ENCODE peak calls at places on chromosomes 5 and 9, in five cellular contexts. One of them, this sample, is unnamed.

GRCh38 chr9:92094655-92095054 is 20.6 kb downstream of the SPTLC1 start:
- DNase-seq in neural progenitor cell: no peak
- DNase-seq in GM23338: peak
- DNase-seq in hepatocyte: no peak
- DNase-seq in PC-3: peak
- DNase-seq in this sample: no peak

GRCh38 chr9:134629061-134629585 is 12.5 kb upstream of the COL5A1 start:
- DNase-seq in neural progenitor cell: no peak
- DNase-seq in GM23338: no peak
- DNase-seq in hepatocyte: no peak
- DNase-seq in PC-3: no peak
- DNase-seq in this sample: no peak

GRCh38 chr5:89374144-89374784 is 491.3 kb upstream of the MEF2C start:
- DNase-seq in neural progenitor cell: no peak
- DNase-seq in GM23338: no peak
- DNase-seq in hepatocyte: no peak
- DNase-seq in PC-3: no peak
- DNase-seq in this sample: no peak

GRCh38 chr5:123035950-123036390 is 555 bp downstream of the PPIC start:
- DNase-seq in neural progenitor cell: peak
- DNase-seq in GM23338: peak
- DNase-seq in hepatocyte: peak
- DNase-seq in PC-3: peak
- DNase-seq in this sample: peak

GRCh38 chr9:3337515-3337914 is 188.3 kb downstream of the RFX3 start:
- DNase-seq in neural progenitor cell: no peak
- DNase-seq in GM23338: no peak
- DNase-seq in hepatocyte: peak
- DNase-seq in PC-3: peak
- DNase-seq in this sample: peak

GRCh38 chr9:69330580-69330979 is 5.6 kb downstream of the ENTREP1 start:
- DNase-seq in neural progenitor cell: no peak
- DNase-seq in GM23338: no peak
- DNase-seq in hepatocyte: no peak
- DNase-seq in PC-3: no peak
- DNase-seq in this sample: no peak

GRCh38 chr5:179121667-179122111 is 61.5 kb downstream of the ZNF354C start:
- DNase-seq in neural progenitor cell: no peak
- DNase-seq in GM23338: no peak
- DNase-seq in hepatocyte: no peak
- DNase-seq in PC-3: no peak
- DNase-seq in this sample: no peak

GRCh38 chr5:90747175-90747574 is 188.6 kb downstream of the ADGRV1 start:
- DNase-seq in neural progenitor cell: no peak
- DNase-seq in GM23338: no peak
- DNase-seq in hepatocyte: no peak
- DNase-seq in PC-3: peak
- DNase-seq in this sample: no peak

GRCh38 chr5:145825751-145826180 is 9.4 kb downstream of the PRELID2 start:
- DNase-seq in neural progenitor cell: peak
- DNase-seq in GM23338: peak
- DNase-seq in hepatocyte: peak
- DNase-seq in PC-3: peak
- DNase-seq in this sample: peak

GRCh38 chr5:155049569-155050383 is 36.2 kb downstream of the KIF4B start:
- DNase-seq in neural progenitor cell: peak
- DNase-seq in GM23338: peak
- DNase-seq in hepatocyte: peak
- DNase-seq in PC-3: peak
- DNase-seq in this sample: no peak

GRCh38 chr5:135332519-135333150 is 66.4 kb downstream of the MACROH2A1 start:
- DNase-seq in neural progenitor cell: peak
- DNase-seq in GM23338: peak
- DNase-seq in hepatocyte: peak
- DNase-seq in PC-3: peak
- DNase-seq in this sample: peak
- TF ChIP-seq EZH2phosphoT487 in neural progenitor cell: no peak
- TF ChIP-seq EZH2phosphoT487 in GM23338: no peak
- TF ChIP-seq EZH2phosphoT487 in hepatocyte: no peak
- TF ChIP-seq EZH2phosphoT487 in PC-3: no peak
- TF ChIP-seq EZH2phosphoT487 in this sample: no peak

DNA sequence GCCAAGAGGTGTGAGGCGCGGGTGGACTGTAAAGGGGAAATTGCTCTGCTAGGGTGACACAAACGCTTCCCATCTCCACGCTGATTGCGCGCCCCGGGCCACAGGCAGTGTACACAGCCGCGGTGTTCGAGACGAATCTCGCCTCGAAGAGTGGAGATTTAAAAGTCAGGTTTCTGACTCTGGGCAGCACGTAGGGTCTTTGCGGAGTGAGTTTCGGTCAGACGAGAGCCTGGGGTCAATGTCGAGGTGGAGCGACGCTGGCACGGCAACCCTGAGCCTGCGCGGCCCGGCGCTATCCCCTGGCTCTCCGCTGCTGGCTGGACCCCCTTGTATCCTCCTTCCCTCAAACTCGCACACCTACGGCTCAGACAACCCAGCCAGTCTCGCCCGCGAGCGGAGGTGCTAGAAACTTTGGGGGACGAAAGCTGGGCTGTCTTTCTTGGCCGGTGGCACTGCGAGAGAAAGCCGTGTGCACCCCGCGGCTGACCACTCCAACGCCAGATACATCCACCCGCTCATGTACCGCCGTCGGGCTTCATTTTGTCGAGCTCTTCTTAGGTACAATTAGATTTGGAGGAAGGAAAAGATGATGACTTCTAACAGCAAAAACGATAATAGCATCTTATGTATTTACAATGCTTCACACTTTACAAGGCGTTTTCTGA is 5.4 kb upstream of the FOXB2 start:
- DNase-seq in neural progenitor cell: peak
- DNase-seq in GM23338: peak
- DNase-seq in hepatocyte: no peak
- DNase-seq in PC-3: no peak
- DNase-seq in this sample: peak
- TF ChIP-seq EZH2phosphoT487 in neural progenitor cell: peak
- TF ChIP-seq EZH2phosphoT487 in GM23338: peak
- TF ChIP-seq EZH2phosphoT487 in hepatocyte: no peak
- TF ChIP-seq EZH2phosphoT487 in PC-3: no peak
- TF ChIP-seq EZH2phosphoT487 in this sample: no peak

GRCh38 chr9:112120046-112120373 is 55.1 kb downstream of the SUSD1 start:
- DNase-seq in neural progenitor cell: no peak
- DNase-seq in GM23338: no peak
- DNase-seq in hepatocyte: no peak
- DNase-seq in PC-3: no peak
- DNase-seq in this sample: no peak

GRCh38 chr9:112115955-112116354 is 59.1 kb downstream of the SUSD1 start:
- DNase-seq in neural progenitor cell: no peak
- DNase-seq in GM23338: no peak
- DNase-seq in hepatocyte: no peak
- DNase-seq in PC-3: no peak
- DNase-seq in this sample: no peak

GRCh38 chr9:112120471-112120925 is 54.6 kb downstream of the SUSD1 start:
- DNase-seq in neural progenitor cell: peak
- DNase-seq in GM23338: peak
- DNase-seq in hepatocyte: no peak
- DNase-seq in PC-3: no peak
- DNase-seq in this sample: no peak

GRCh38 chr9:112121633-112122032 is 53.5 kb downstream of the SUSD1 start:
- DNase-seq in neural progenitor cell: no peak
- DNase-seq in GM23338: no peak
- DNase-seq in hepatocyte: no peak
- DNase-seq in PC-3: no peak
- DNase-seq in this sample: no peak

GRCh38 chr9:112119225-112120045 is 55.7 kb downstream of the SUSD1 start:
- DNase-seq in neural progenitor cell: no peak
- DNase-seq in GM23338: no peak
- DNase-seq in hepatocyte: peak
- DNase-seq in PC-3: no peak
- DNase-seq in this sample: no peak
- TF ChIP-seq EZH2phosphoT487 in neural progenitor cell: no peak
- TF ChIP-seq EZH2phosphoT487 in GM23338: no peak
- TF ChIP-seq EZH2phosphoT487 in hepatocyte: no peak
- TF ChIP-seq EZH2phosphoT487 in PC-3: no peak
- TF ChIP-seq EZH2phosphoT487 in this sample: no peak

GRCh38 chr9:1303911-1304310 is 253.8 kb downstream of the DMRT2 start:
- DNase-seq in neural progenitor cell: no peak
- DNase-seq in GM23338: no peak
- DNase-seq in hepatocyte: no peak
- DNase-seq in PC-3: peak
- DNase-seq in this sample: no peak
- TF ChIP-seq EZH2phosphoT487 in neural progenitor cell: no peak
- TF ChIP-seq EZH2phosphoT487 in GM23338: no peak
- TF ChIP-seq EZH2phosphoT487 in hepatocyte: no peak
- TF ChIP-seq EZH2phosphoT487 in PC-3: no peak
- TF ChIP-seq EZH2phosphoT487 in this sample: no peak

DNA sequence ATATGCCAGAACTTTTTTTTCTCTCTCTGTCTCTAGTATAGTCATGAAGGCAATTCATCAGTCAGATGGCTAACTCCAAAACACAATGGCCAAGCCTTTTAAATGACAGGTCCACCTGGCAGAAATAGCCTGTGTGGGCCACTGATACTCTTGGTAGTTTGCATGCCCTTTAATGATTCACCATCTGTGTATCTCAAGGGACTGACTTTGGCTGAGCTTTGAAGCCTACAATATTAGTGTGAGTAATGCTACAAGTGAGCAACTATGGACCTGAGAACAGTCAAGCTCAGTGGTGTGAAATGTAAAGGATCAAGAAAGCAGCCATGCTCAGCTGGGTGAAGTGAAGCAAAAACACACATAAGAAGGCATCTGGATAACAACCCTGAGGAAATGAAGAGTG is 506.9 kb downstream of the TLE1 start:
- DNase-seq in neural progenitor cell: no peak
- DNase-seq in GM23338: no peak
- DNase-seq in hepatocyte: peak
- DNase-seq in PC-3: peak
- DNase-seq in this sample: no peak
- TF ChIP-seq EZH2phosphoT487 in neural progenitor cell: no peak
- TF ChIP-seq EZH2phosphoT487 in GM23338: no peak
- TF ChIP-seq EZH2phosphoT487 in hepatocyte: no peak
- TF ChIP-seq EZH2phosphoT487 in PC-3: no peak
- TF ChIP-seq EZH2phosphoT487 in this sample: no peak

DNA sequence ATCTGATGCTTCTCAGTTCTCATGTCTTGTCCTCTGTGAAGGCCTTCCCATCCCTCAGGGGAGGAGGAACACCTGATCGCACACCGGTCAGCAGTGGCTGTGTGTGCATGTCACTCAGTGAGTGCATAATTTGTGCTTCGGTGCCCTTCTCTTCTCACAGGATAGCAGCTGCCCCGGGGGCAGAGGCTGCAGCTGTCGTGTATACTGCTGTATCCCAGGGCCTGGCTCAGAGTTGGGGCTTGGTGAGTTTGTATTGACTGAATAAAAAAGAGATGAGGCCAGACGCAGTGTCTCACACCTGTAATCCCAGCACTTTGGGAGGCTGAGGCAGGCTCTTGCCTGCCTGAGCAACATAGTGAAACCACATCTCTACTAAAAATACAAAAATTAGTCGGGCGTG is 49.7 kb upstream of the NCS1 start:
- DNase-seq in neural progenitor cell: no peak
- DNase-seq in GM23338: no peak
- DNase-seq in hepatocyte: no peak
- DNase-seq in PC-3: no peak
- DNase-seq in this sample: no peak
- TF ChIP-seq EZH2phosphoT487 in neural progenitor cell: no peak
- TF ChIP-seq EZH2phosphoT487 in GM23338: no peak
- TF ChIP-seq EZH2phosphoT487 in hepatocyte: no peak
- TF ChIP-seq EZH2phosphoT487 in PC-3: no peak
- TF ChIP-seq EZH2phosphoT487 in this sample: no peak

GRCh38 chr5:1933364-1934055 is 50.8 kb upstream of the IRX4 start:
- DNase-seq in neural progenitor cell: no peak
- DNase-seq in GM23338: no peak
- DNase-seq in hepatocyte: no peak
- DNase-seq in PC-3: no peak
- DNase-seq in this sample: no peak

GRCh38 chr5:1930501-1930879 is 47.8 kb upstream of the IRX4 start:
- DNase-seq in neural progenitor cell: no peak
- DNase-seq in GM23338: peak
- DNase-seq in hepatocyte: no peak
- DNase-seq in PC-3: no peak
- DNase-seq in this sample: no peak

GRCh38 chr5:1930880-1931589 is 48.3 kb upstream of the IRX4 start:
- DNase-seq in neural progenitor cell: peak
- DNase-seq in GM23338: peak
- DNase-seq in hepatocyte: peak
- DNase-seq in PC-3: no peak
- DNase-seq in this sample: peak

GRCh38 chr5:1929108-1929991 is 46.6 kb upstream of the IRX4 start:
- DNase-seq in neural progenitor cell: no peak
- DNase-seq in GM23338: no peak
- DNase-seq in hepatocyte: no peak
- DNase-seq in PC-3: no peak
- DNase-seq in this sample: no peak

DNA sequence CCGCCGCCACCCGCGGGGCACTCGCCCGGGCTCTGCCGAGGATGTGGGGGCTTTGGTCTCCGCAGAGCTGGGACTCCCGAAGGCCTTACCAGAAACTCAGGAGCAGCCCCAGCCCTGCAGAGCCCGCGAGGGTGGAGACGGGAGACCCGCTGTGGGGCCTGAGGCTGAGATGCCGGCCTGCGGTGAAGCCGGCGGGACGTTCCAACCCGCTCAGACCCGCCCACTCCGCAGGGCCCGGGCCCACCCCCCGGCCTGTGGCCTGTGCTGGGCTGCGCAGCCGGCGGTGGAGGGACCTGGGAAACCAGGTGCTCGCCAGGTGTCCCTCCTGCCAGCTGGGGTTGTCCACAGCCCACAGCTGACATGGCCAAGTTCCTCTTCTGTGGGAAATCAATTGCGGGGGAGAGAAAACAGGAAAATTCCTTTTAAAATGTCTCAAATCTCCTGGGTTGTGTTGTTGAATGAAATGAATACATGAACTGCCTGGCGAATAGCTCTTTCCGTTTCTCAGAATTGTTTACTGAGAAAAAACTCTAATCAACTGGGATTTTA is 48.9 kb upstream of the IRX4 start:
- DNase-seq in neural progenitor cell: peak
- DNase-seq in GM23338: peak
- DNase-seq in hepatocyte: peak
- DNase-seq in PC-3: no peak
- DNase-seq in this sample: no peak
- TF ChIP-seq EZH2phosphoT487 in neural progenitor cell: peak
- TF ChIP-seq EZH2phosphoT487 in GM23338: no peak
- TF ChIP-seq EZH2phosphoT487 in hepatocyte: no peak
- TF ChIP-seq EZH2phosphoT487 in PC-3: no peak
- TF ChIP-seq EZH2phosphoT487 in this sample: no peak

DNA sequence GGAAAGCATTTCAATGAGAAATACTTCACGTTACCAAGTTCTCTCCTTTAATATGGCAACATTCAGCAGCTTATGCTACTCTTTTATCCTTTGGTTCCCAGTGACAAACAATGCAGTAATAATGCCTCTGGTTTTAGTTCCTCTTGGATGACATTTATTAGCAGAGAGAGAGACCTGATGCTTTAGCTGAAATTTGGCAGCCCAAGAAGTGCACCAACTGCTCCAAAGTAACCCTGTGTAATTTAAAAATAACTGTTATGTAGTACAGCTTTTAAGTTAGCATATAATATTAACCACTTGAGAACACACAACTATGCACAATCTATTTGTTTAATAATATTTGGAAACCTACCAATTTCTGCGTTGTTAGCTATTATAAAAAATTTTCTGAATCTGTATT is 21.8 kb downstream of the PANK3 start:
- DNase-seq in neural progenitor cell: no peak
- DNase-seq in GM23338: no peak
- DNase-seq in hepatocyte: no peak
- DNase-seq in PC-3: no peak
- DNase-seq in this sample: no peak
- TF ChIP-seq EZH2phosphoT487 in neural progenitor cell: no peak
- TF ChIP-seq EZH2phosphoT487 in GM23338: no peak
- TF ChIP-seq EZH2phosphoT487 in hepatocyte: no peak
- TF ChIP-seq EZH2phosphoT487 in PC-3: no peak
- TF ChIP-seq EZH2phosphoT487 in this sample: no peak